ENCODE peak calls at places on chromosome 16, in eight cellular contexts. J is A549; M is T follicular helper cell; N is cardiac fibroblast; K is Panc1; H is left cardiac atrium; Q is RKO; E is naive thymus-derived CD4-positive, alpha-beta T cell. Y is an unnamed sample.

GRCh38 chr16:68909099-68909733 is 65.9 kb downstream of the TANGO6 start:
- DNase-seq in J (no peak), M (no peak), N (no peak), K (no peak), H (no peak), Q (no peak), E (no peak), Y (no peak)

GRCh38 chr16:85354623-85355514 is 242.6 kb upstream of the CIBAR2 start:
- DNase-seq in J (no peak), M (no peak), N (peak; percentile 36), K (no peak), H (no peak), Q (no peak), E (no peak), Y (no peak)

GRCh38 chr16:228151-228855 is 946 bp downstream of the LUC7L start:
- DNase-seq in J (peak; percentile 25), M (no peak), N (peak; percentile 19), K (no peak), H (no peak), Q (peak; percentile 40), E (no peak), Y (no peak)

GRCh38 chr16:27625050-27625697 is 75.2 kb downstream of the KATNIP start:
- DNase-seq in J (no peak), M (no peak), N (peak; percentile 89), K (no peak), H (peak; percentile 24), Q (no peak), E (no peak), Y (no peak)

GRCh38 chr16:85536073-85536410 is 77.1 kb upstream of the GSE1 start:
- DNase-seq in J (no peak), M (no peak), N (peak; percentile 66), K (no peak), H (no peak), Q (no peak), E (no peak), Y (no peak)

GRCh38 chr16:84677017-84677803 is 22.6 kb upstream of the USP10 start:
- DNase-seq in J (no peak), M (no peak), N (no peak), K (no peak), H (no peak), Q (no peak), E (no peak), Y (no peak)

GRCh38 chr16:56409195-56409594 is 16.1 kb downstream of the AMFR start:
- DNase-seq in J (peak; percentile 20), M (no peak), N (peak; percentile 43), K (no peak), H (no peak), Q (no peak), E (no peak), Y (no peak)

GRCh38 chr16:35533683-35534082 is 2074.3 kb downstream of the TP53TG3F start:
- DNase-seq in J (no peak), M (no peak), N (no peak), K (no peak), H (no peak), Q (no peak), E (no peak), Y (peak; percentile 0)

GRCh38 chr16:4506450-4506849 is 30.3 kb downstream of the HMOX2 start:
- DNase-seq in J (peak; percentile 62), M (peak; percentile 45), N (peak; percentile 88), K (peak; percentile 58), H (peak; percentile 60), Q (peak; percentile 75), E (peak; percentile 75), Y (peak; percentile 84)

GRCh38 chr16:56075732-56076131 is 115.6 kb upstream of the GNAO1 start:
- DNase-seq in J (no peak), M (no peak), N (no peak), K (no peak), H (no peak), Q (no peak), E (no peak), Y (no peak)

GRCh38 chr16:27849621-27850020 is 213.9 kb downstream of the GSG1L start:
- DNase-seq in J (no peak), M (no peak), N (no peak), K (no peak), H (no peak), Q (no peak), E (no peak), Y (no peak)

GRCh38 chr16:75385507-75386152 is 47.7 kb downstream of the CFDP1 start:
- DNase-seq in J (peak; percentile 21), M (no peak), N (peak; percentile 94), K (peak; percentile 42), H (no peak), Q (peak; percentile 85), E (peak; percentile 71), Y (peak; percentile 85)

GRCh38 chr16:89071686-89072182 is 21.9 kb upstream of the ACSF3 start:
- DNase-seq in J (no peak), M (no peak), N (no peak), K (no peak), H (no peak), Q (no peak), E (no peak), Y (no peak)

GRCh38 chr16:4944333-4945281 is 7.7 kb upstream of the PPL start:
- DNase-seq in J (peak; percentile 89), M (no peak), N (peak; percentile 99), K (peak; percentile 84), H (peak; percentile 93), Q (peak; percentile 86), E (no peak), Y (peak; percentile 86)

GRCh38 chr16:16062023-16062932 is 112.9 kb downstream of the ABCC1 start:
- DNase-seq in J (no peak), M (no peak), N (peak; percentile 50), K (no peak), H (no peak), Q (no peak), E (peak; percentile 18), Y (no peak)

GRCh38 chr16:1288813-1289479 is 20.5 kb upstream of the UBE2I start:
- DNase-seq in J (no peak), M (no peak), N (no peak), K (no peak), H (no peak), Q (no peak), E (peak; percentile 16), Y (peak; percentile 46)

GRCh38 chr16:1557074-1557473 is 23.6 kb downstream of the TMEM204 start:
- DNase-seq in J (no peak), M (no peak), N (no peak), K (no peak), H (no peak), Q (no peak), E (no peak), Y (no peak)

GRCh38 chr16:84356591-84357116 is 11.7 kb upstream of the ATP2C2 start:
- DNase-seq in J (no peak), M (no peak), N (no peak), K (no peak), H (no peak), Q (no peak), E (no peak), Y (no peak)

GRCh38 chr16:58937661-58938060 is 203.5 kb upstream of the GOT2 start:
- DNase-seq in J (no peak), M (no peak), N (no peak), K (no peak), H (no peak), Q (no peak), E (no peak), Y (peak; percentile 3)

GRCh38 chr16:1877804-1878203 is 5.8 kb upstream of the MEIOB start:
- DNase-seq in J (no peak), M (no peak), N (no peak), K (no peak), H (no peak), Q (no peak), E (no peak), Y (no peak)

GRCh38 chr16:57091200-57091989 is 988 bp upstream of the CPNE2 start:
- DNase-seq in J (peak; percentile 67), M (no peak), N (peak; percentile 25), K (no peak), H (peak; percentile 61), Q (peak; percentile 63), E (no peak), Y (peak; percentile 52)

GRCh38 chr16:2428051-2428786 is 1.0 kb upstream of the CCNF start:
- DNase-seq in J (no peak), M (no peak), N (peak; percentile 32), K (no peak), H (peak; percentile 43), Q (peak; percentile 39), E (peak; percentile 12), Y (no peak)

GRCh38 chr16:4588961-4589360 is 25.7 kb downstream of the UBALD1 start:
- DNase-seq in J (no peak), M (no peak), N (no peak), K (no peak), H (no peak), Q (no peak), E (no peak), Y (no peak)

GRCh38 chr16:5252800-5253199 is 155.2 kb upstream of the EEF2KMT start:
- DNase-seq in J (no peak), M (no peak), N (no peak), K (no peak), H (no peak), Q (no peak), E (no peak), Y (no peak)

Y was measured in A673.